ENCODE peak calls at places on chromosomes 5 and 9, in four cellular contexts. L is HFF-Myc, S is GM23248, N is NB4. C is an unnamed sample.
A peak's percentile ranks its signal among the peaks of the same experiment; 100 is the strongest.

GRCh38 chr5:177362871-177363507 is 5.3 kb downstream of the RGS14 start:
- DNase-seq in L (peak; percentile 14), S (peak; percentile 70), N (peak; percentile 38), C (peak; percentile 63)

GRCh38 chr5:159133041-159133741 is 33.5 kb upstream of the EBF1 start:
- DNase-seq in L (peak; percentile 35), S (peak; percentile 90), N (peak; percentile 70), C (peak; percentile 76)

GRCh38 chr5:6885581-6885980 is 172.3 kb downstream of the TENT4A start:
- DNase-seq in L (no peak), S (no peak), N (peak; percentile 15), C (no peak)

GRCh38 chr5:43037929-43038510 is 2.1 kb downstream of the ANXA2R start:
- DNase-seq in L (no peak), S (peak; percentile 71), N (peak; percentile 89), C (peak; percentile 8)

GRCh38 chr5:173327948-173328895 is at the start of gene STC2:
- DNase-seq in L (peak; percentile 59), S (peak; percentile 94), N (peak; percentile 56), C (peak; percentile 61)

GRCh38 chr9:34992376-34992951 is 2.9 kb downstream of the DNAJB5 start:
- DNase-seq in L (peak; percentile 60), S (peak; percentile 94), N (peak; percentile 93), C (peak; percentile 88)

GRCh38 chr9:128554155-128554862 is 1.9 kb downstream of the SPTAN1 start:
- DNase-seq in L (no peak), S (peak; percentile 97), N (peak; percentile 46), C (peak; percentile 83)

GRCh38 chr5:111099058-111099778 is 7.1 kb downstream of the WDR36 start:
- DNase-seq in L (no peak), S (peak; percentile 40), N (no peak), C (no peak)

GRCh38 chr9:92611621-92612275 is 58.2 kb downstream of the IPPK start:
- DNase-seq in L (no peak), S (no peak), N (no peak), C (peak; percentile 36)

GRCh38 chr5:12659675-12660074 is 755.4 kb upstream of the CTNND2 start:
- DNase-seq in L (no peak), S (no peak), N (no peak), C (no peak)

GRCh38 chr5:127988149-127988755 is 95.3 kb upstream of the SLC12A2 start:
- DNase-seq in L (peak; percentile 96), S (peak; percentile 72), N (no peak), C (peak; percentile 89)

GRCh38 chr5:53557386-53557785 is 3.1 kb upstream of the NDUFS4 start:
- DNase-seq in L (no peak), S (peak; percentile 62), N (no peak), C (peak; percentile 78)

GRCh38 chr5:176536132-176536901 is 885 bp downstream of the RNF44 start:
- DNase-seq in L (no peak), S (peak; percentile 92), N (peak; percentile 96), C (peak; percentile 42)

GRCh38 chr5:151094054-151094858 is 13.4 kb upstream of the TNIP1 start:
- DNase-seq in L (no peak), S (peak; percentile 60), N (peak; percentile 32), C (peak; percentile 63)

GRCh38 chr9:135584371-135584770 is 22.8 kb downstream of the PAEP start:
- DNase-seq in L (no peak), S (no peak), N (no peak), C (no peak)

GRCh38 chr5:132426525-132427138 is 57.1 kb downstream of the SLC22A5 start:
- DNase-seq in L (peak; percentile 81), S (peak; percentile 97), N (peak; percentile 98), C (peak; percentile 91)

GRCh38 chr5:165829504-165829903 is 2324.1 kb downstream of the MAT2B start:
- DNase-seq in L (no peak), S (no peak), N (no peak), C (no peak)

DNA sequence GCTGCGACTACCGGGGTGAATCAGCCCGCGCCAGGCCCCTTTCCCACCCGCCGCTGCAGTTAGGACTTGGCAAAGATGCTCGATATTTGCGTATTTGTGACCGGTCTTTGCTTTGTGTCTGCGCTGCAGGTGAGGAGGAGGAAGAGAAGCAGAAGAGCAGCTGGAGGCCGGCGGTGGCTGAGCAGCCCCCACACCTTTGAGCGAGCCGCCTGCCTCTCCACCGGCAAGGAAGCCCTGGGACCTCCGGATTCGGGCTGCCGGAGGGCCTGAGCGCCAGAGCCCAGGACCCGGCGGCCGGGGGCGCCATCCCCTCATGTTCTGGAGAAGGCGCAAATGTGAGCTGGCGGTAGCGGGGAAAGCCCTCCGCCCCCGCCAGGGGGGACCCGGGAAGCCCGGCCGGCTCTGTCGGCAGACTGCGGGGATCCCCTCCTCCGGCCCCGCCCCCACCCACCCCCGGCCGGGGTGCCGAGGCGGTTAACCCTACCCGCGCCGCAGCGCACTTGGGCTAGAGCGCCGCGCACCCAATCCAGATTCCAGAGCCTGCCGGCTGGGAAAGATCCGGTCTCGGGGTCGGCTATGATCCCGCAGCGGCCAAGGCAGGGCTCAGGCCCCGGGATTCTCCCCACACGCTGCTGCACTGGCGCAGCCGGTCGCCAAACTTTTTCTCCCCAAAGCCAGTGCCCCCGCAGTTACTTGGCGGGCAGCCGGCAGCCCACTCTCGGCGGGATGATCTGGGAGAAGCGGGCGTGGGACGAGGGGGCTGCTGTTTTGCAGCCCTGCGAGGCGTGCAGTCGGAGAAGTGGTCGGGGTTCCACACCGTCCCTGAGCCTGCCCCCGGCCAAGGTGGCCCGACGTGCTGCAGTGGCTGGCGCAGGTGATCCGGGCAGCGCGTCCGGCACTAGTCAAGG is 800 bp upstream of the KCNN2 start:
- DNase-seq in L (no peak), S (no peak), N (no peak), C (no peak)
- H3K4me3 ChIP-seq in L (peak overlapping the region; percentile 71), S (no peak overlapping the region), N (no peak overlapping the region), C (peak overlapping the region; percentile 21)

GRCh38 chr5:79020861-79021561 is 35.9 kb upstream of the ARSB start:
- DNase-seq in L (peak; percentile 35), S (peak; percentile 81), N (peak; percentile 78), C (peak; percentile 67)
- H3K4me3 ChIP-seq in L (no peak overlapping the region), S (peak overlapping the region; percentile 65), N (no peak overlapping the region), C (no peak overlapping the region)

DNA sequence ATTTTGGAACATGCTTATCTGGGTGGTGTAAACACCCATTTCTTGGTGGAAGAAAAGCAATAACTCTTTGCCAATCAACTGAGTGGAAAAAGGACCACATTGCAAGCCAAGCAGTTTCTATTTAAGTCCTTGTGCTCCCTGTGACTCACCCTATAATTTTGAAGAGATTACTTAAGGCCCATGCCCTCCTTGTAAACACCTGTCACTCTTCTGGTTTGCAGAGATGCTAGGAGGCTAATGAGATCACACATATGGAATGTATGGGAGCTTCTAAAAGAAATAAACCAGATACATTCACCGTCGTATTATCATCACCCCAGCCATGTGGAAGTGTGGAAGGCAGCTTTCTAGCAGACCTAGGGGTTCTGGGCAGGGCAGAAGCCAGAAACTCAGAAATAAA is 337.1 kb downstream of the GADD45G start:
- DNase-seq in L (peak; percentile 73), S (peak; percentile 62), N (peak; percentile 7), C (peak; percentile 67)
- H3K4me3 ChIP-seq in L (no peak overlapping the region), S (no peak overlapping the region), N (no peak overlapping the region), C (no peak overlapping the region)

DNA sequence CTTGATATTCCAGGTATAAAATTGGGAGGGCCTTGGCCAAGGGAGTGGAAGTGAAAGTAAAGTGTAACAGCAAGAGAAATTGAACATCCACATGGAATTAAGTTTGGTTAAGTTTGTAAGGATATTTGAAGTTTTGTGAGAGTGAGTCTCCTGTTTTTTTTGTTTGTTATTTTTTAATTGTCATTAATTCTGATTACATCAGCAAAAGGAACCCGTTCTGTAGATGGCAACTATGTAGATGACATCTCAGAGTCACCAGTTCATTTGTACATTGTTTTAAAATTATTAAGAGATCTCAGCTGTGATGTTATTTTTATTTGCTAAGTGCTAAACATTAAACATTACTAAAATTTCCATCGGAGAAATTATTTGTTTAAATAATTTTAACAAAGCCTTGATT is 65.2 kb downstream of the XRCC4 start:
- DNase-seq in L (no peak), S (no peak), N (no peak), C (no peak)
- H3K4me3 ChIP-seq in L (no peak overlapping the region), S (no peak overlapping the region), N (no peak overlapping the region), C (no peak overlapping the region)

DNA sequence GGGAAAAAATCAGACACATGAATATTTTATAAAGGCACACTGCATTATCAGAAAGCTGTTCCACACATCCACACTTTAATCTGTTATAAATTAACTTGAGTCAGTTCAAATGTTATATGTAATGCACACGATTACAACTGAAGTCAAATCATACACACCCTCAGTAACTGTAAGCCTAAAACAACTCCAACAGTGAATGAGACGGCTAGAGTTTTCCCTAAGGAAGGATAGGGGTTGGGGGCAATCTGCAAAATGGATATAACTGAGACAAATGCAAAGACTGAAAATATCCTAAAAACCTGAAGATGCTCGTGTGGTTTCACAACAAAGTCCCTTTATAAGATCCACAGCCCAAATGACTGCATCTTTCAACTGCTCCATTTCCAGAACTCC is 166.4 kb downstream of the BNC2 start:
- DNase-seq in L (no peak), S (peak; percentile 55), N (no peak), C (no peak)
- H3K4me3 ChIP-seq in L (peak overlapping the region; percentile 37), S (peak overlapping the region; percentile 67), N (no peak overlapping the region), C (no peak overlapping the region)